ENCODE peak calls at places on chromosomes 4 and X, in six cellular contexts. H is memory B cell; O is astrocyte of the spinal cord; U is stimulated activated CD4-positive, alpha-beta T cell treated with anti-CD3 and anti-CD28 coated beads, TNF-alpha, amount 100 ng/mL, for 24 hours; N is Right ventricle myocardium inferior; I is activated T-cell treated with anti-CD3 and anti-CD28 coated beads for 24 hours. J is an unnamed sample.

GRCh38 chr4:101127176-101127790 is 220.0 kb downstream of the PPP3CA start:
- DNase-seq in H (no peak), O (peak; percentile 24), U (no peak), N (no peak), I (no peak), J (no peak)

GRCh38 chr4:163755013-163755412 is 260.5 kb downstream of the TMA16 start:
- DNase-seq in H (no peak), O (peak; percentile 46), U (no peak), N (no peak), I (no peak), J (no peak)

GRCh38 chr4:61772116-61772515 is 572.0 kb downstream of the ADGRL3 start:
- DNase-seq in H (no peak), O (peak; percentile 39), U (no peak), N (no peak), I (no peak), J (no peak)

GRCh38 chr4:83387922-83388676 is 53.5 kb upstream of the HPSE start:
- DNase-seq in H (no peak), O (no peak), U (no peak), N (no peak), I (no peak), J (no peak)

GRCh38 chrX:144798972-144799371 is 448.3 kb upstream of the SPANXN1 start:
- DNase-seq in H (no peak), O (no peak), U (no peak), N (no peak), I (no peak), J (no peak)

GRCh38 chr4:110231869-110232268 is 33.5 kb upstream of the ELOVL6 start:
- DNase-seq in H (no peak), O (no peak), U (no peak), N (no peak), I (no peak), J (no peak)

GRCh38 chr4:188107931-188108843 is 1.2 kb downstream of the TRIML2 start:
- DNase-seq in H (no peak), O (peak; percentile 4), U (no peak), N (no peak), I (no peak), J (no peak)

GRCh38 chrX:40483502-40483901 is 97.3 kb upstream of the ATP6AP2 start:
- DNase-seq in H (no peak), O (no peak), U (no peak), N (no peak), I (no peak), J (no peak)

GRCh38 chr4:12265554-12265953 is 836.9 kb upstream of the HS3ST1 start:
- DNase-seq in H (no peak), O (no peak), U (no peak), N (peak; percentile 1), I (no peak), J (no peak)

GRCh38 chrX:71106427-71106826 is at the start of gene CXorf65:
- DNase-seq in H (no peak), O (no peak), U (no peak), N (no peak), I (no peak), J (no peak)

GRCh38 chr4:111450867-111451266 is 694.4 kb upstream of the FAM241A start:
- DNase-seq in H (no peak), O (peak; percentile 18), U (no peak), N (no peak), I (no peak), J (no peak)

GRCh38 chr4:142824368-142824767 is 21.7 kb downstream of the INPP4B start:
- DNase-seq in H (no peak), O (peak; percentile 7), U (no peak), N (no peak), I (no peak), J (no peak)

GRCh38 chrX:118847676-118848075 is 24.1 kb downstream of the ZCCHC12 start:
- DNase-seq in H (no peak), O (peak; percentile 52), U (no peak), N (no peak), I (no peak), J (no peak)

GRCh38 chr4:122099896-122100295 is 52.2 kb upstream of the BLTP1 start:
- DNase-seq in H (no peak), O (peak; percentile 73), U (no peak), N (no peak), I (no peak), J (no peak)

GRCh38 chr4:153547520-153547919 is 81.4 kb downstream of the TMEM131L start:
- DNase-seq in H (no peak), O (no peak), U (no peak), N (no peak), I (no peak), J (no peak)

GRCh38 chr4:80192937-80193336 is 4.4 kb upstream of the PRDM8 start:
- DNase-seq in H (no peak), O (peak; percentile 64), U (no peak), N (no peak), I (no peak), J (no peak)

GRCh38 chrX:53288173-53288572 is 6.8 kb upstream of the IQSEC2 start:
- DNase-seq in H (no peak), O (peak; percentile 23), U (no peak), N (peak; percentile 77), I (no peak), J (no peak)

GRCh38 chrX:139691843-139692505 is 16.0 kb downstream of the MCF2 start:
- DNase-seq in H (no peak), O (peak; percentile 1), U (no peak), N (no peak), I (no peak), J (no peak)

GRCh38 chr4:139798456-139798855 is 132.8 kb downstream of the MGST2 start:
- DNase-seq in H (no peak), O (no peak), U (no peak), N (no peak), I (no peak), J (no peak)

GRCh38 chrX:53483838-53484420 is 49.8 kb upstream of the HSD17B10 start:
- DNase-seq in H (no peak), O (peak; percentile 20), U (no peak), N (no peak), I (no peak), J (no peak)

GRCh38 chrX:84441143-84441542 is 61.1 kb downstream of the HDX start:
- DNase-seq in H (no peak), O (no peak), U (no peak), N (no peak), I (no peak), J (no peak)

GRCh38 chrX:42524374-42524773 is 253.6 kb downstream of the PPP1R2C start:
- DNase-seq in H (no peak), O (peak; percentile 61), U (no peak), N (no peak), I (no peak), J (no peak)

GRCh38 chr4:171891038-171891437 is 77.8 kb downstream of the GALNTL6 start:
- DNase-seq in H (no peak), O (no peak), U (no peak), N (no peak), I (no peak), J (no peak)

GRCh38 chr4:95155759-95156451 is 392.9 kb downstream of the UNC5C start:
- DNase-seq in H (no peak), O (peak; percentile 70), U (no peak), N (no peak), I (no peak), J (no peak)

GRCh38 chr4:39621582-39621981 is 17.1 kb downstream of the SMIM14 start:
- DNase-seq in H (no peak), O (peak; percentile 72), U (no peak), N (no peak), I (no peak), J (peak; percentile 66)

GRCh38 chr4:158625544-158625943 is 46.1 kb downstream of the C4orf46 start:
- DNase-seq in H (no peak), O (no peak), U (no peak), N (no peak), I (no peak), J (no peak)

J was measured in Peyer's patch.